ENCODE peak calls at places on chromosomes 11 and 22, in five cellular contexts. One of them, this sample, is unnamed.

GRCh38 chr22:49780281-49780991 is 47.2 kb downstream of the BRD1 start:
- DNase-seq in sigmoid colon: no peak
- DNase-seq in neural progenitor cell: no peak
- DNase-seq in A549: no peak
- DNase-seq in fibroblast of pulmonary artery: peak
- DNase-seq in this sample: no peak

GRCh38 chr11:65586676-65587075 is 8.9 kb downstream of the KCNK7 start:
- DNase-seq in sigmoid colon: no peak
- DNase-seq in neural progenitor cell: peak
- DNase-seq in A549: no peak
- DNase-seq in fibroblast of pulmonary artery: peak
- DNase-seq in this sample: no peak

GRCh38 chr11:104582431-104582830 is 315.8 kb downstream of the CASP12 start:
- DNase-seq in sigmoid colon: no peak
- DNase-seq in neural progenitor cell: no peak
- DNase-seq in A549: no peak
- DNase-seq in fibroblast of pulmonary artery: no peak
- DNase-seq in this sample: no peak

GRCh38 chr11:67285541-67286498 is 3.3 kb upstream of the ANKRD13D start:
- DNase-seq in sigmoid colon: peak
- DNase-seq in neural progenitor cell: no peak
- DNase-seq in A549: no peak
- DNase-seq in fibroblast of pulmonary artery: no peak
- DNase-seq in this sample: no peak

GRCh38 chr11:9601041-9601875 is 27.8 kb downstream of the WEE1 start:
- DNase-seq in sigmoid colon: no peak
- DNase-seq in neural progenitor cell: no peak
- DNase-seq in A549: no peak
- DNase-seq in fibroblast of pulmonary artery: peak
- DNase-seq in this sample: peak

GRCh38 chr11:88695701-88696414 is 358.3 kb upstream of the CTSC start:
- DNase-seq in sigmoid colon: no peak
- DNase-seq in neural progenitor cell: no peak
- DNase-seq in A549: no peak
- DNase-seq in fibroblast of pulmonary artery: no peak
- DNase-seq in this sample: no peak

GRCh38 chr22:43385770-43386641 is 25.8 kb upstream of the MPPED1 start:
- DNase-seq in sigmoid colon: peak
- DNase-seq in neural progenitor cell: peak
- DNase-seq in A549: peak
- DNase-seq in fibroblast of pulmonary artery: peak
- DNase-seq in this sample: peak

GRCh38 chr22:29639096-29639495 is 35.7 kb downstream of the NF2 start:
- DNase-seq in sigmoid colon: no peak
- DNase-seq in neural progenitor cell: no peak
- DNase-seq in A549: no peak
- DNase-seq in fibroblast of pulmonary artery: no peak
- DNase-seq in this sample: no peak

GRCh38 chr22:39985383-39986045 is 9.2 kb upstream of the FAM83F start:
- DNase-seq in sigmoid colon: no peak
- DNase-seq in neural progenitor cell: no peak
- DNase-seq in A549: no peak
- DNase-seq in fibroblast of pulmonary artery: no peak
- DNase-seq in this sample: peak

GRCh38 chr11:59551651-59552521 is 40.5 kb downstream of the OR4D9 start:
- DNase-seq in sigmoid colon: peak
- DNase-seq in neural progenitor cell: peak
- DNase-seq in A549: peak
- DNase-seq in fibroblast of pulmonary artery: peak
- DNase-seq in this sample: peak

GRCh38 chr11:4480577-4481539 is 1.6 kb upstream of the OR52K1 start:
- DNase-seq in sigmoid colon: no peak
- DNase-seq in neural progenitor cell: no peak
- DNase-seq in A549: no peak
- DNase-seq in fibroblast of pulmonary artery: no peak
- DNase-seq in this sample: peak

GRCh38 chr11:36155770-36156485 is 133.3 kb downstream of the COMMD9 start:
- DNase-seq in sigmoid colon: no peak
- DNase-seq in neural progenitor cell: no peak
- DNase-seq in A549: no peak
- DNase-seq in fibroblast of pulmonary artery: no peak
- DNase-seq in this sample: peak

GRCh38 chr11:2562181-2562581 is 117.4 kb downstream of the KCNQ1 start:
- DNase-seq in sigmoid colon: peak
- DNase-seq in neural progenitor cell: peak
- DNase-seq in A549: no peak
- DNase-seq in fibroblast of pulmonary artery: no peak
- DNase-seq in this sample: no peak

GRCh38 chr22:17772249-17772962 is 1.9 kb downstream of the BID start:
- DNase-seq in sigmoid colon: peak
- DNase-seq in neural progenitor cell: no peak
- DNase-seq in A549: no peak
- DNase-seq in fibroblast of pulmonary artery: no peak
- DNase-seq in this sample: peak

GRCh38 chr11:57515332-57516060 is at the start of gene SLC43A1:
- DNase-seq in sigmoid colon: peak
- DNase-seq in neural progenitor cell: peak
- DNase-seq in A549: no peak
- DNase-seq in fibroblast of pulmonary artery: peak
- DNase-seq in this sample: peak

GRCh38 chr11:122697636-122698167 is 42.2 kb downstream of the UBASH3B start:
- DNase-seq in sigmoid colon: no peak
- DNase-seq in neural progenitor cell: no peak
- DNase-seq in A549: no peak
- DNase-seq in fibroblast of pulmonary artery: peak
- DNase-seq in this sample: peak

GRCh38 chr22:20550851-20551744 is 43.7 kb downstream of the MED15 start:
- DNase-seq in sigmoid colon: peak
- DNase-seq in neural progenitor cell: peak
- DNase-seq in A549: no peak
- DNase-seq in fibroblast of pulmonary artery: peak
- DNase-seq in this sample: peak

GRCh38 chr11:13970986-13971385 is 8.5 kb downstream of the SPON1 start:
- DNase-seq in sigmoid colon: no peak
- DNase-seq in neural progenitor cell: peak
- DNase-seq in A549: peak
- DNase-seq in fibroblast of pulmonary artery: no peak
- DNase-seq in this sample: peak

GRCh38 chr11:29395555-29396072 is 621.2 kb downstream of the KCNA4 start:
- DNase-seq in sigmoid colon: no peak
- DNase-seq in neural progenitor cell: no peak
- DNase-seq in A549: no peak
- DNase-seq in fibroblast of pulmonary artery: no peak
- DNase-seq in this sample: no peak

GRCh38 chr11:16184588-16184987 is 171.8 kb downstream of the SOX6 start:
- DNase-seq in sigmoid colon: no peak
- DNase-seq in neural progenitor cell: no peak
- DNase-seq in A549: peak
- DNase-seq in fibroblast of pulmonary artery: peak
- DNase-seq in this sample: peak

GRCh38 chr11:95135155-95135554 is 45.5 kb downstream of the ENDOD1 start:
- DNase-seq in sigmoid colon: no peak
- DNase-seq in neural progenitor cell: no peak
- DNase-seq in A549: no peak
- DNase-seq in fibroblast of pulmonary artery: no peak
- DNase-seq in this sample: peak

GRCh38 chr11:70064726-70065317 is 13.3 kb upstream of the ANO1 start:
- DNase-seq in sigmoid colon: no peak
- DNase-seq in neural progenitor cell: no peak
- DNase-seq in A549: no peak
- DNase-seq in fibroblast of pulmonary artery: no peak
- DNase-seq in this sample: peak

GRCh38 chr22:24952837-24953293 is 349 bp downstream of the KIAA1671 start:
- DNase-seq in sigmoid colon: peak
- DNase-seq in neural progenitor cell: peak
- DNase-seq in A549: peak
- DNase-seq in fibroblast of pulmonary artery: peak
- DNase-seq in this sample: peak

GRCh38 chr11:26234451-26234850 is 97.5 kb upstream of the ANO3 start:
- DNase-seq in sigmoid colon: no peak
- DNase-seq in neural progenitor cell: no peak
- DNase-seq in A549: no peak
- DNase-seq in fibroblast of pulmonary artery: no peak
- DNase-seq in this sample: peak

GRCh38 chr11:31798057-31799035 is 12.8 kb downstream of the PAX6 start:
- DNase-seq in sigmoid colon: no peak
- DNase-seq in neural progenitor cell: peak
- DNase-seq in A549: no peak
- DNase-seq in fibroblast of pulmonary artery: no peak
- DNase-seq in this sample: no peak

GRCh38 chr22:24500251-24500820 is 5.2 kb downstream of the UPB1 start:
- DNase-seq in sigmoid colon: no peak
- DNase-seq in neural progenitor cell: peak
- DNase-seq in A549: no peak
- DNase-seq in fibroblast of pulmonary artery: no peak
- DNase-seq in this sample: peak

GRCh38 chr11:20013346-20014066 is 146.8 kb downstream of the DBX1 start:
- DNase-seq in sigmoid colon: no peak
- DNase-seq in neural progenitor cell: no peak
- DNase-seq in A549: no peak
- DNase-seq in fibroblast of pulmonary artery: peak
- DNase-seq in this sample: peak

GRCh38 chr11:45930951-45931563 is 8.6 kb downstream of the LARGE2 start:
- DNase-seq in sigmoid colon: no peak
- DNase-seq in neural progenitor cell: no peak
- DNase-seq in A549: no peak
- DNase-seq in fibroblast of pulmonary artery: no peak
- DNase-seq in this sample: peak

GRCh38 chr22:48578138-48579034 is 1249.3 kb downstream of the BRD1 start:
- DNase-seq in sigmoid colon: no peak
- DNase-seq in neural progenitor cell: no peak
- DNase-seq in A549: no peak
- DNase-seq in fibroblast of pulmonary artery: no peak
- DNase-seq in this sample: no peak

GRCh38 chr11:88402192-88402715 is 64.7 kb upstream of the CTSC start:
- DNase-seq in sigmoid colon: no peak
- DNase-seq in neural progenitor cell: peak
- DNase-seq in A549: peak
- DNase-seq in fibroblast of pulmonary artery: peak
- DNase-seq in this sample: peak

DNA sequence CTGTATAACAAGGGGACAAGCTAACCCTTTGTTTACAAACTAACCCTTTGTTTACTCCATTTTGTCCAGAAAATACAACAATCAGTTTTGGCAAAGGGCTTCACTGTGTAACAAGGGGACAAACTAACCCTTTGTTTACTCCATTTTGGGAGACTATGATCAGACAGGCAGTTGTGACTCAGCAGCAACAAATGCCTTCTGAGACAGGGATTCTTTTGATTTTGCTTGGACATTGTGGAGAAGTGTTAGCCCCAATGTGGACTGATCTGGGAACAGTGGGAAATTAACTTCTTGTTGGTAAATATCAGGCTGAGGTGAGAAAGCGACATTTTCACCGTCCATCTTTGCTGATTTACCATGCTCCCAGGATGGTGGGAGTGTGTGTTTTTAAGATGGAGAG is 983 bp downstream of the EHF start:
- DNase-seq in sigmoid colon: no peak
- DNase-seq in neural progenitor cell: no peak
- DNase-seq in A549: no peak
- DNase-seq in fibroblast of pulmonary artery: no peak
- DNase-seq in this sample: peak
- H3K4me3 ChIP-seq in sigmoid colon: no peak
- H3K4me3 ChIP-seq in neural progenitor cell: no peak
- H3K4me3 ChIP-seq in A549: no peak
- H3K4me3 ChIP-seq in fibroblast of pulmonary artery: no peak
- H3K4me3 ChIP-seq in this sample: peak

GRCh38 chr11:111378185-111378772 is 796 bp downstream of the POU2AF1 start:
- DNase-seq in sigmoid colon: no peak
- DNase-seq in neural progenitor cell: no peak
- DNase-seq in A549: no peak
- DNase-seq in fibroblast of pulmonary artery: no peak
- DNase-seq in this sample: peak
- H3K4me3 ChIP-seq in sigmoid colon: no peak
- H3K4me3 ChIP-seq in neural progenitor cell: no peak
- H3K4me3 ChIP-seq in A549: no peak
- H3K4me3 ChIP-seq in fibroblast of pulmonary artery: no peak
- H3K4me3 ChIP-seq in this sample: no peak

GRCh38 chr11:11993814-11994213 is 14.6 kb downstream of the DKK3 start:
- DNase-seq in sigmoid colon: peak
- DNase-seq in neural progenitor cell: peak
- DNase-seq in A549: peak
- DNase-seq in fibroblast of pulmonary artery: peak
- DNase-seq in this sample: peak

GRCh38 chr11:11995601-11996000 is 12.8 kb downstream of the DKK3 start:
- DNase-seq in sigmoid colon: no peak
- DNase-seq in neural progenitor cell: no peak
- DNase-seq in A549: no peak
- DNase-seq in fibroblast of pulmonary artery: no peak
- DNase-seq in this sample: no peak

GRCh38 chr11:12001152-12001551 is 7.3 kb downstream of the DKK3 start:
- DNase-seq in sigmoid colon: no peak
- DNase-seq in neural progenitor cell: no peak
- DNase-seq in A549: no peak
- DNase-seq in fibroblast of pulmonary artery: no peak
- DNase-seq in this sample: no peak

GRCh38 chr11:11996321-11997174 is 11.9 kb downstream of the DKK3 start:
- DNase-seq in sigmoid colon: no peak
- DNase-seq in neural progenitor cell: no peak
- DNase-seq in A549: no peak
- DNase-seq in fibroblast of pulmonary artery: no peak
- DNase-seq in this sample: peak

GRCh38 chr11:11998091-11998781 is 10.2 kb downstream of the DKK3 start:
- DNase-seq in sigmoid colon: no peak
- DNase-seq in neural progenitor cell: no peak
- DNase-seq in A549: peak
- DNase-seq in fibroblast of pulmonary artery: peak
- DNase-seq in this sample: peak
- H3K4me3 ChIP-seq in sigmoid colon: no peak
- H3K4me3 ChIP-seq in neural progenitor cell: no peak
- H3K4me3 ChIP-seq in A549: peak
- H3K4me3 ChIP-seq in fibroblast of pulmonary artery: peak
- H3K4me3 ChIP-seq in this sample: no peak

DNA sequence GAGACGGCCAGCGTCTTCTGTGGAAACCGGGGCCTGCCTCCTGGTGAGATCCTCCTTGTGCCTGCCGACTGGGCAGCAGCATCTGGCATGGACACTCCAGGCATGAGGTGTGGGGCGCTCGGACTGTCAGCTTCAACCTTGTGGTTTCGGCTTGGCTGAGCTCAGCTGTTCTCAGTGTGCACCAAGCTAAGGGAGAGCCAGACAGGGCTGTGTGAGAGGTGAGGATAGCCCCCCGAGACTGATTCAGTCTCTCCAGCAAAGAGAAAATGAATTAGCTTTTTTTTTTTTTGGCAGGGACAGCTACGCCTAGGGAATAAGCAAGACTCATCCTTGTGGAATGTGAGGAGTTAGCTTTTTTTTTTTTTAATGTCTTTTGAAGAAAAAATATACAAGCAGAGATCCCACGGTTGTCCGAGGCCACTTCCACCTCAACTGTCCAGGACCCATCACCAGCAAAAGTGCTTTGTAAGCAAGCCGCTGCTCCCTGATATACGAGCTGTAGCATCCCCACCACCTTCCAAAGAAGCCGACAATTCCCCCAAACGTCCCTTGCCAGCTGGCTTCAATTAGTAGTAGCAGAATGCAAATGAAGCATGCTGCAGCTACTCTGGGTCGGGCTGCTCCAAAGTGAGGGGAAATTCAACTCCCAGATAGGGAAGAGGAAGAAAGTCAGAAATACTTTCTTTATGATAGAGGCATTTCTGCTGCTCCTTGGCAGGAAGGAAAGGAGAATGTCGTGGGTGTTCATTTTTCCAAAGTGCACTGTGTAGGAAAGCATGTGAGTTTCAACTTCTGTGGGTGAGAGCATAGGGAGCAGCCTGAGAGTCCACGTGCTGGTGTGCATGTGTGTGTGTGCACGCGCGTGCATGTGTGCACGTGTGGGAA is 9.8 kb upstream of the THY1 start:
- DNase-seq in sigmoid colon: no peak
- DNase-seq in neural progenitor cell: peak
- DNase-seq in A549: no peak
- DNase-seq in fibroblast of pulmonary artery: peak
- DNase-seq in this sample: peak
- H3K4me3 ChIP-seq in sigmoid colon: peak
- H3K4me3 ChIP-seq in neural progenitor cell: no peak
- H3K4me3 ChIP-seq in A549: no peak
- H3K4me3 ChIP-seq in fibroblast of pulmonary artery: peak
- H3K4me3 ChIP-seq in this sample: no peak

This sample was measured in epithelial cell of esophagus.